ENCODE peak calls at places on chromosome 11, in four cellular contexts. S, N, X and W are unnamed samples.

GRCh38 chr11:77199346-77199745 is 71.3 kb downstream of the MYO7A start:
- DNase-seq in S (no peak), N (no peak), X (no peak), W (no peak)

GRCh38 chr11:116853461-116854073 is 16.1 kb upstream of the APOA1 start:
- DNase-seq in X (no peak), N (no peak), S (peak), W (no peak)

GRCh38 chr11:45827123-45827522 is 20.2 kb upstream of the CRY2 start:
- DNase-seq in X (no peak), N (no peak), S (no peak), W (no peak)

GRCh38 chr11:10050561-10050960 is 243.5 kb downstream of the SBF2 start:
- DNase-seq in S (no peak), X (no peak), N (peak), W (no peak)

GRCh38 chr11:112518371-112518770 is 257.7 kb upstream of the PLET1 start:
- DNase-seq in N (no peak), S (no peak), X (no peak), W (no peak)

GRCh38 chr11:126716456-126717083 is 284.0 kb downstream of the KIRREL3 start:
- DNase-seq in X (peak), S (no peak), N (peak), W (peak)

GRCh38 chr11:45933131-45933821 is 10.8 kb downstream of the LARGE2 start:
- DNase-seq in N (no peak), X (no peak), S (no peak), W (no peak)

GRCh38 chr11:45093761-45094455 is 52.5 kb upstream of the PRDM11 start:
- DNase-seq in X (no peak), S (no peak), N (no peak), W (no peak)

GRCh38 chr11:122215244-122215992 is 99.4 kb upstream of the BLID start:
- DNase-seq in N (peak), S (no peak), X (peak), W (peak)

GRCh38 chr11:120335596-120335927 is 651 bp upstream of the ARHGEF12 start:
- DNase-seq in N (no peak), X (no peak), S (no peak), W (peak)

GRCh38 chr11:68338041-68338800 is 25.8 kb downstream of the LRP5 start:
- DNase-seq in S (no peak), X (no peak), N (no peak), W (no peak)

GRCh38 chr11:122024278-122024677 is 91.7 kb downstream of the BLID start:
- DNase-seq in N (no peak), X (no peak), S (no peak), W (no peak)

GRCh38 chr11:130631119-130631518 is 182.7 kb downstream of the ADAMTS15 start:
- DNase-seq in S (no peak), X (no peak), N (no peak), W (no peak)
- TF ChIP-seq SP1 in S (no peak), X (no peak), N (no peak), W (no peak)

DNA sequence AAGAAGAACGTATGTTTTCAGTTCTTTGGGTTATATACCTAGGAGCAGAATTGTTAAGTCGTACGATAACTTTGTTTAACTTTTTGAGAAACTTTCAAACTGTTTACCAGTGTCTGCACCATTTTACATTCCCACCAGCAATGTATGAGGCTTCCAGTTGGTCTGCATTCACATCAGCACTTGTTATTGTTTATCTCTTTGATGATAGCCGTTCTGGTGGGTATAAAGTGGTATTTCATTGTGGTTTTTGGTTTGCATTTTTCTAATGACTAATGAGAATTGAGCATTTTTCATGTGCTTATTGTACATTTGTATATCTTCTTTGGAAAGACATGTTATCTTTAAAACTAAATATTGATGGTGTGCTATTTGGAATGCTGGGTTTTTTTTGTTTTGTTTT is 59.8 kb downstream of the KDM2A start:
- DNase-seq in N (no peak), X (no peak), S (no peak), W (no peak)
- TF ChIP-seq CREM in N (no peak), X (no peak), S (no peak), W (no peak)

GRCh38 chr11:61378713-61379313 is 13.6 kb upstream of the TMEM216 start:
- DNase-seq in X (no peak), N (peak), S (no peak), W (no peak)
- TF ChIP-seq SP1 in X (no peak), N (no peak), S (no peak), W (no peak)

GRCh38 chr11:92246637-92247036 is 22.0 kb downstream of the FAT3 start:
- DNase-seq in X (no peak), N (no peak), S (no peak), W (no peak)

GRCh38 chr11:92240946-92241345 is 16.3 kb downstream of the FAT3 start:
- DNase-seq in X (no peak), N (no peak), S (no peak), W (no peak)

GRCh38 chr11:92249156-92249753 is 24.6 kb downstream of the FAT3 start:
- DNase-seq in S (no peak), X (no peak), N (no peak), W (no peak)

GRCh38 chr11:92245700-92246270 is 21.2 kb downstream of the FAT3 start:
- DNase-seq in N (no peak), X (no peak), S (no peak), W (no peak)
- TF ChIP-seq CREM in N (no peak), X (no peak), S (no peak), W (no peak)